ENCODE peak calls at places on chromosomes 11 and 22, in six cellular contexts. U is WTC11, I is RWPE1, D is A673, L is bronchial epithelial cell, M is nephron progenitor cell. H is an unnamed sample.

GRCh38 chr22:45831394-45831793 is 145.6 kb downstream of the WNT7B start:
- DNase-seq in D (no peak), M (no peak), U (no peak), I (peak), L (peak), H (peak)

GRCh38 chr11:1043563-1044096 is 7.1 kb upstream of the MUC6 start:
- DNase-seq in L (no peak), M (no peak), D (no peak), I (no peak), U (no peak), H (no peak)

GRCh38 chr11:65452806-65453490 is 30.4 kb downstream of the NEAT1 start:
- DNase-seq in U (no peak), L (peak), D (peak), I (peak), M (no peak), H (peak)

GRCh38 chr11:107696140-107696539 is 15.7 kb downstream of the SLN start:
- DNase-seq in L (peak), M (no peak), D (peak), I (peak), U (no peak), H (peak)

GRCh38 chr11:10701982-10702381 is 8.4 kb upstream of the IRAG1 start:
- DNase-seq in I (no peak), U (no peak), L (peak), D (no peak), M (no peak), H (no peak)

GRCh38 chr11:110331626-110332025 is 35.2 kb upstream of the RDX start:
- DNase-seq in U (no peak), M (no peak), D (no peak), I (no peak), L (no peak), H (no peak)

GRCh38 chr11:67240575-67241389 is 25.5 kb upstream of the GRK2 start:
- DNase-seq in U (no peak), L (peak), I (peak), D (peak), M (peak), H (peak)

GRCh38 chr11:126061707-126062678 is 673 bp downstream of the CDON start:
- DNase-seq in I (peak), D (peak), U (peak), L (peak), M (peak), H (peak)

GRCh38 chr11:110425751-110426545 is 3.8 kb upstream of the FDX1 start:
- DNase-seq in L (peak), D (peak), U (no peak), I (no peak), M (no peak), H (peak)

GRCh38 chr11:121112498-121113455 is 11.7 kb downstream of the TECTA start:
- DNase-seq in U (peak), D (peak), M (peak), L (peak), I (peak), H (peak)

GRCh38 chr11:27331984-27332383 is 31.0 kb downstream of the CCDC34 start:
- DNase-seq in D (peak), I (no peak), U (no peak), L (no peak), M (no peak), H (no peak)

GRCh38 chr11:110079726-110080125 is 13.5 kb upstream of the ZC3H12C start:
- DNase-seq in M (no peak), L (peak), I (no peak), D (no peak), U (no peak), H (no peak)

GRCh38 chr11:114257621-114258558 is 38.3 kb upstream of the NNMT start:
- DNase-seq in L (peak), D (no peak), M (peak), U (peak), I (no peak), H (no peak)

GRCh38 chr11:66950113-66950535 is 8.1 kb downstream of the PC start:
- DNase-seq in U (peak), L (peak), I (no peak), D (peak), M (peak), H (peak)

GRCh38 chr11:96162816-96163499 is 180.0 kb downstream of the MAML2 start:
- DNase-seq in U (no peak), D (peak), L (peak), M (no peak), I (peak), H (peak)

GRCh38 chr11:34214961-34215805 is 109.8 kb downstream of the NAT10 start:
- DNase-seq in I (peak), U (no peak), M (no peak), L (peak), D (peak), H (peak)

GRCh38 chr11:57406337-57406904 is 16.0 kb upstream of the PRG2 start:
- DNase-seq in I (no peak), D (no peak), U (no peak), L (peak), M (no peak), H (no peak)

GRCh38 chr11:65498042-65498726 is 661 bp upstream of the MALAT1 start:
- DNase-seq in D (peak), M (peak), I (no peak), L (peak), U (no peak), H (peak)

GRCh38 chr11:123255909-123256308 is 60.9 kb upstream of the CLMP start:
- DNase-seq in U (peak), D (no peak), M (peak), L (no peak), I (no peak), H (no peak)

GRCh38 chr11:2529636-2530035 is 84.8 kb downstream of the KCNQ1 start:
- DNase-seq in M (no peak), U (no peak), L (no peak), D (no peak), I (no peak), H (no peak)

GRCh38 chr11:11513438-11513837 is 108.4 kb downstream of the GALNT18 start:
- DNase-seq in I (no peak), M (no peak), L (no peak), D (no peak), U (no peak), H (peak)

GRCh38 chr11:132158696-132159095 is 788.3 kb downstream of the NTM start:
- DNase-seq in I (peak), L (peak), D (no peak), M (no peak), U (no peak), H (no peak)

GRCh38 chr11:9951714-9952275 is 287.9 kb downstream of the SWAP70 start:
- DNase-seq in U (no peak), M (no peak), I (no peak), D (no peak), L (no peak), H (no peak)

GRCh38 chr22:23521442-23522113 is 58.5 kb downstream of the IGLL1 start:
- DNase-seq in L (peak), U (peak), I (peak), D (peak), M (peak), H (peak)

GRCh38 chr22:49728566-49729271 is 99.0 kb downstream of the BRD1 start:
- DNase-seq in M (no peak), D (no peak), U (no peak), L (no peak), I (no peak), H (no peak)

GRCh38 chr22:30857791-30858190 is 110.8 kb downstream of the MORC2 start:
- DNase-seq in D (no peak), I (no peak), U (no peak), M (no peak), L (no peak), H (no peak)

GRCh38 chr11:134356656-134357544 is 25.1 kb downstream of the GLB1L2 start:
- DNase-seq in M (no peak), I (no peak), D (no peak), U (no peak), L (no peak), H (no peak)

GRCh38 chr11:1834791-1835670 is at the start of gene SYT8:
- DNase-seq in M (no peak), L (no peak), U (no peak), I (no peak), D (no peak), H (peak)

GRCh38 chr22:22995166-22995565 is 75.2 kb upstream of the GNAZ start:
- DNase-seq in L (no peak), I (peak), U (no peak), D (no peak), M (no peak), H (no peak)

GRCh38 chr11:15687342-15687741 is 572.6 kb downstream of the INSC start:
- DNase-seq in U (no peak), D (no peak), I (no peak), L (no peak), M (no peak), H (no peak)

DNA sequence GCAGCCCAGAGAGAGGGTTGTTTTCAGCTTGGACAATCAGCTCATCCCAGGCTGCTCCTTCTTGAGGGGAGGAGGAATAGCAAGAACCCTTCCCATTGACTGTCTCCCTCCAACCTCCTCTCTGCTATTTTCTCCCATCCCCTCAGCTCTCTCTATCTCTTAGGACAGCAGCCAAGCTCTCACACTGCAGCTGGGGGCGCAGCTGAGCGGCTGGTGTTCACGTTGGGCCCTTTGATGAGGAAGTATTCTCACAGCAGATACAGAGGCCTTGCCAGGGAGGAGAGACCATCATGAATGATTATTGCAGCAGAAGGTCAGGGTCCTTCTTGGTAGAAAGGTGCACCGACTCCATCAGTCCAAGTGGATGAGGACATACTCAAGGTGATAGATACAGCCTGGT is 26.5 kb upstream of the CADM1 start:
- DNase-seq in D (no peak), I (no peak), L (no peak), U (peak), M (no peak), H (no peak)
- TF ChIP-seq CTCF in D (peak), I (no peak), L (no peak), U (peak), M (no peak), H (no peak)

DNA sequence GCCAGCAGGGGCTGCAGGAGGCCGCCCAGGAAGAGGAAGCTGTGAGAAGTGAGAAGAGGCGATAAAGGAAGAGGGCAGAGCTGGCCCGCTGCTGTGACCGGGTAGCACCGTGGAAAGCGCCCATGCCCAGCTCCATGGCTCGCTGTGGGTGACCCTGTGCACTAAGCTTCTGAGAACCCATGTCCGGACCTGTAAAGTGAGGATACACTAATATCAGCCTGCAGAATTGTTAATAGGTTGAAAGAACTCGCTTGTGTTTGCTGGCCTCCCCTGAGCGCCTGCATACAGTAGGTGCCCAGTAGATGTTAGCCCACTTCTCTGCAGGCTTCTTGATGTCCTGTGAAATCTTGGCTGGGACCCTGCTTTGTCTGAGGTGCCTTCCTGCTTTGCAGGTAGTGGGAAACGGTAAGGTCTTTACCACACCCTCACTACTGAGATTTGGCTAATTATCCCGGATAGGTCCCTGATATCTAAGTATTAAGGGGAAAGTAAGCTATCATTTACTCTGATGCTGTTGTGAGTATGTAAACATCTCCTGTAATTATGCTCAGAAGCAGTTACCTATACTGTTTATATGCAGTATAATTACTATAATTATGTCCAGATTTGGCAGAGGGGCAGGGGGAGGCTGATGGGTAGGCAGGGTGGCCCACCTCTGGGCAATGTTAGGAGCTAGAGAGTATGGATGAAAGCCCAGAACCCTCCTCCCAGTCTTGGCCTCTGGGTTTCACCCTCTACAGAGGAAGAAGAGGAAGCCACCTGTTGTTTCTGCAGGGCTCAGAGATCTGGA is 1.2 kb upstream of the ARRB1 start:
- DNase-seq in U (no peak), I (no peak), M (no peak), D (no peak), L (no peak), H (no peak)
- TF ChIP-seq CTCF in U (no peak), I (no peak), M (no peak), D (no peak), L (no peak), H (no peak)

DNA sequence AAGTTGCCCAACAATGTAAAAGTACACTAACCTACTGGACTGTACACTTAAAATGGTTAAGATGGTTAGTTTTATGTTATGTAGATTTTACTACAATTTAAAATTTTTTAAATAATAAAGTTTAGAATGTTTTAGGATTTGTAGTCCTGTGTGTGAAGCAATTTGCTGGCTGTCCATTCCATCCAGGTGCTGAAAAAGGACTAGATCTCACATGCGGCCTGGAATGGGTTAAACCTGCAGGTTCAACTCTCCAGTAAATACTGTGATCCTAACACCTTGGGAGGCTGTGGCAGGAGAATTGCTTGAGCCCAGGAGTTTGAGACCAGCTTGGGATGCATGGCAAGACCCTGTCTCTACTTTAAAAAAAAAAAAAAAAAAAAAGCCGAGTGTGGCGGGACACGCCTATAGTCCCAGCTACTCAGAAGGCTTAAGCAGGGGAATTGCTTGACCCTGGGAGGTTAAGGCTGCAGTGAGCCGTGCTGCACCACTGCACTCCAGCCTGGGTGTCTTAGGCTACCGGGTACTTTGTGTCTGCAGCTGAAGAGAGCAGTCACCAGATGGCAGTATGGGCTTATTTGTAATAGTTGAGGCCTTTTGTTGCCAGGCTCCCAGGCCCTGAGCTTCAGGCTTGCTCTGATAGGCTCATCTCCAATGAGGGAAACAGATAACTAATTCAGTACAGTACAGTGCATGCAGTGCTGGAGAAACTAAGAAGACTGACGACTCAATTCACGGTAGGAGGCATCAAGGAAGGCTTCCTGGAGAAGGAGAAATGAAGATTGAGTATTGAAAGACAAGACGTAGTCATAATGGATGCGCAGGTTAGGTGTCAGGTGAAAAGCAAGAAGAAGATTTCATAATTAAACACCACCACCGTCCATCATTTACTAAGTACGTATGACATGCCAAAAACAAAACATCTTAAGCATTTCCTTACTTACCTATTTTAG is 64.7 kb upstream of the ASPHD2 start:
- DNase-seq in D (peak), L (peak), I (peak), M (peak), U (peak), H (peak)
- TF ChIP-seq CTCF in D (peak), L (peak), I (peak), M (peak), U (peak), H (peak)

GRCh38 chr11:72921028-72921716 is 107.0 kb downstream of the ATG16L2 start:
- DNase-seq in D (no peak), U (no peak), I (no peak), M (no peak), L (no peak), H (no peak)

GRCh38 chr11:72927380-72927779 is 113.2 kb downstream of the ATG16L2 start:
- DNase-seq in U (no peak), I (no peak), L (no peak), D (no peak), M (no peak), H (no peak)

GRCh38 chr11:72926076-72926475 is 111.9 kb downstream of the ATG16L2 start:
- DNase-seq in I (no peak), U (no peak), D (no peak), L (no peak), M (no peak), H (no peak)

GRCh38 chr11:72925656-72926055 is 111.4 kb downstream of the ATG16L2 start:
- DNase-seq in L (no peak), M (no peak), U (no peak), I (no peak), D (no peak), H (no peak)

GRCh38 chr11:72924568-72925190 is 110.5 kb downstream of the ATG16L2 start:
- DNase-seq in M (no peak), L (peak), D (peak), U (no peak), I (peak), H (peak)
- TF ChIP-seq CTCF in M (no peak), L (peak), D (peak), U (no peak), I (peak), H (peak)

GRCh38 chr22:25702046-25702445 is 39.9 kb upstream of the MYO18B start:
- DNase-seq in L (peak), D (peak), M (no peak), I (peak), U (no peak), H (peak)
- TF ChIP-seq CTCF in L (peak), D (peak), M (no peak), I (peak), U (no peak), H (peak)